ENCODE peak calls at places on chromosomes 4 and X, in eight cellular contexts. M is fibroblast of the aortic adventitia, H is IMR-90, E is endothelial cell, A is progenitor cell of endocrine pancreas, B is neural crest cell, G is ascending aorta, J is fibroblast of villous mesenchyme. X is an unnamed sample.

GRCh38 chrX:68647156-68647957 is at the start of gene STARD8:
- DNase-seq in H (peak; percentile 45), G (peak; percentile 72), B (peak; percentile 12), J (peak; percentile 18), M (peak; percentile 42), E (peak; percentile 22), A (peak; percentile 15), X (no peak)

GRCh38 chr4:98958065-98958464 is 29.1 kb upstream of the EIF4E start:
- DNase-seq in M (no peak), J (no peak), A (no peak), B (no peak), E (no peak), G (no peak), H (no peak), X (no peak)

GRCh38 chrX:110161361-110161686 is 156.6 kb downstream of the AMMECR1 start:
- DNase-seq in H (no peak), J (no peak), G (no peak), M (no peak), A (no peak), B (no peak), E (no peak), X (no peak)

GRCh38 chr4:122639181-122639580 is 18.3 kb upstream of the IL21 start:
- DNase-seq in A (no peak), H (no peak), G (no peak), M (no peak), B (no peak), E (no peak), J (no peak), X (no peak)

GRCh38 chr4:105679186-105679585 is 29.3 kb downstream of the INTS12 start:
- DNase-seq in J (no peak), E (no peak), G (no peak), B (no peak), A (no peak), M (no peak), H (no peak), X (no peak)

GRCh38 chr4:74499986-74500781 is 55.2 kb downstream of the AREG start:
- DNase-seq in A (no peak), M (peak; percentile 16), B (no peak), E (no peak), H (peak; percentile 38), G (no peak), J (no peak), X (no peak)

GRCh38 chr4:37450309-37450708 is 205.8 kb downstream of the NWD2 start:
- DNase-seq in B (no peak), M (no peak), H (no peak), E (no peak), J (no peak), A (no peak), G (no peak), X (no peak)

GRCh38 chr4:112889199-112889598 is 160.3 kb upstream of the ANK2 start:
- DNase-seq in G (no peak), A (no peak), E (no peak), H (no peak), J (no peak), B (no peak), M (no peak), X (no peak)

GRCh38 chr4:166657261-166657660 is 577.0 kb downstream of the SPOCK3 start:
- DNase-seq in B (no peak), A (no peak), G (no peak), M (peak; percentile 41), E (no peak), J (no peak), H (no peak), X (no peak)

GRCh38 chrX:115494133-115494532 is 66.8 kb upstream of the PLS3 start:
- DNase-seq in A (no peak), E (no peak), M (no peak), B (no peak), G (no peak), H (peak; percentile 9), J (no peak), X (no peak)

GRCh38 chrX:19627081-19627480 is 111.8 kb upstream of the MAP3K15 start:
- DNase-seq in M (peak; percentile 18), A (no peak), G (no peak), B (no peak), J (no peak), H (no peak), E (no peak), X (no peak)

GRCh38 chr4:39472396-39472795 is 13.5 kb downstream of the LIAS start:
- DNase-seq in J (peak; percentile 86), E (no peak), G (no peak), M (no peak), H (no peak), A (no peak), B (no peak), X (no peak)

GRCh38 chrX:50609796-50610195 is 139.2 kb upstream of the DGKK start:
- DNase-seq in E (no peak), G (no peak), B (no peak), M (no peak), H (peak; percentile 27), J (no peak), A (no peak), X (no peak)
- TF ChIP-seq CTCF in E (no peak), G (no peak), B (no peak), M (no peak), H (no peak), J (no peak), A (no peak), X (no peak)

GRCh38 chr4:173536808-173537429 is 6.9 kb upstream of the HAND2 start:
- DNase-seq in B (peak; percentile 23), M (peak; percentile 44), A (no peak), E (peak; percentile 52), G (no peak), H (no peak), J (peak; percentile 68), X (no peak)
- TF ChIP-seq CTCF in B (peak; percentile 52), M (peak; percentile 29), A (peak; percentile 56), E (peak; percentile 44), G (no peak), H (no peak), J (peak; percentile 55), X (peak; percentile 36)

GRCh38 chr4:126431049-126431448 is 1116.3 kb downstream of the FAT4 start:
- DNase-seq in M (no peak), H (no peak), G (no peak), B (no peak), J (no peak), E (no peak), A (no peak), X (no peak)
- TF ChIP-seq CTCF in M (no peak), H (no peak), G (no peak), B (no peak), J (no peak), E (no peak), A (no peak), X (no peak)

DNA sequence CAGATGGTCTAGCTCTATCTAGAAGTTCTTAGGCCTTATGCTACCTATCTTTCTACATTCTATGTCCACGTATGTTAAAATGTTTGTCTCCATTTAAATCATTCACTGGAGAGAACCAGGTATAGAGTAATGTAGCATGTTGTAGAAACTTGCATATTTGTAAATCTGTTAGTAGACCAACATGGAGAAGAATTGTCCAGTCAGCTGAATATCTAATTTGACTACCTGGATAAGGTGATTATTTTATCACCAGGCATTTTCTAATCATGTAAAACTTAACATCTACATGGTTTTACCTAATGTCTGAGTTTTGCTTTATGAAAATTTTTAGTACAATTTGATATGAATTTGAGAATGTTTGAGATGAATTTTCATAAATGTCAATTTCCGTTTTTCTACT is 19.5 kb downstream of the REST start:
- DNase-seq in E (no peak), A (no peak), M (no peak), J (no peak), H (no peak), B (no peak), G (no peak), X (no peak)
- TF ChIP-seq CTCF in E (no peak), A (no peak), M (no peak), J (no peak), H (no peak), B (no peak), G (no peak), X (no peak)